ENCODE peak calls at places on chromosomes 6 and 20, in four cellular contexts. A is stimulated activated CD4-positive, alpha-beta T cell treated with anti-CD3 and anti-CD28 coated beads, Interleukin-12 subunit alpha, Interleukin-12 subunit beta, amount 100 ng/mL, for 48 hours; M is foreskin fibroblast; E is activated naive CD4-positive, alpha-beta T cell treated with anti-CD3 and anti-CD28 coated beads for 36 hours. W is an unnamed sample.

GRCh38 chr20:24663496-24663895 is 194.1 kb downstream of the SYNDIG1 start:
- DNase-seq in A (no peak), M (no peak), E (no peak), W (no peak)

GRCh38 chr6:134534708-134535149 is 216.8 kb upstream of the SGK1 start:
- DNase-seq in A (no peak), M (peak; percentile 48), E (peak; percentile 62), W (no peak)

GRCh38 chr6:71410164-71410566 is 121.6 kb downstream of the OGFRL1 start:
- DNase-seq in A (no peak), M (no peak), E (peak; percentile 30), W (no peak)

GRCh38 chr6:105791569-105792318 is 294.4 kb upstream of the PRDM1 start:
- DNase-seq in A (no peak), M (no peak), E (no peak), W (no peak)

GRCh38 chr6:158649289-158650143 is at the start of gene SYTL3:
- DNase-seq in A (peak; percentile 74), M (no peak), E (peak; percentile 95), W (no peak)

GRCh38 chr20:1122388-1123315 is 4.2 kb downstream of the PSMF1 start:
- DNase-seq in A (no peak), M (peak; percentile 43), E (peak; percentile 37), W (peak; percentile 15)

GRCh38 chr6:169189227-169189626 is 64.4 kb downstream of the THBS2 start:
- DNase-seq in A (no peak), M (no peak), E (no peak), W (peak; percentile 23)

GRCh38 chr6:152316024-152316423 is 321.1 kb downstream of the SYNE1 start:
- DNase-seq in A (no peak), M (peak; percentile 76), E (no peak), W (no peak)

GRCh38 chr20:37911838-37912273 is 8.9 kb downstream of the VSTM2L start:
- DNase-seq in A (no peak), M (peak; percentile 18), E (peak; percentile 29), W (no peak)

GRCh38 chr6:53322188-53323029 is 26.3 kb downstream of the ELOVL5 start:
- DNase-seq in A (no peak), M (no peak), E (no peak), W (no peak)

GRCh38 chr20:33674294-33675126 is at the start of gene NECAB3:
- DNase-seq in A (no peak), M (peak; percentile 75), E (peak; percentile 56), W (peak; percentile 46)

GRCh38 chr20:50256577-50256976 is 65.9 kb downstream of the CEBPB start:
- DNase-seq in A (no peak), M (no peak), E (no peak), W (no peak)

GRCh38 chr6:170266061-170266825 is 24.6 kb downstream of the DLL1 start:
- DNase-seq in A (no peak), M (no peak), E (no peak), W (no peak)

GRCh38 chr20:46089076-46089337 is 755 bp downstream of the NCOA5 start:
- DNase-seq in A (no peak), M (no peak), E (no peak), W (no peak)

GRCh38 chr20:22268675-22269074 is 315.7 kb downstream of the FOXA2 start:
- DNase-seq in A (no peak), M (no peak), E (no peak), W (no peak)

GRCh38 chr6:15682965-15683822 is 20.4 kb upstream of the DTNBP1 start:
- DNase-seq in A (no peak), M (no peak), E (no peak), W (no peak)

GRCh38 chr20:14441201-14441600 is 103.8 kb upstream of the FLRT3 start:
- DNase-seq in A (no peak), M (peak; percentile 83), E (no peak), W (no peak)

GRCh38 chr6:55445648-55446204 is 118.5 kb downstream of the GFRAL start:
- DNase-seq in A (no peak), M (peak; percentile 14), E (no peak), W (no peak)

GRCh38 chr6:81739230-81740195 is 13.0 kb downstream of the TENT5A start:
- DNase-seq in A (no peak), M (no peak), E (no peak), W (no peak)

GRCh38 chr6:160005861-160006540 is 37.1 kb downstream of the IGF2R start:
- DNase-seq in A (no peak), M (peak; percentile 41), E (no peak), W (no peak)

GRCh38 chr6:96704713-96705112 is 132.6 kb downstream of the GPR63 start:
- DNase-seq in A (no peak), M (no peak), E (no peak), W (no peak)

GRCh38 chr6:166757226-166758135 is 130.4 kb upstream of the RPS6KA2 start:
- DNase-seq in A (no peak), M (peak; percentile 41), E (peak; percentile 62), W (no peak)

W was measured in SHP77 treated with DMSO at 0.1 percent for 48 hours.